ENCODE peak calls at places on chromosomes 6 and 20, in ten cellular contexts. One of them, this sample, is unnamed.

GRCh38 chr6:16130437-16130891 is 1.6 kb downstream of the MYLIP start:
- DNase-seq in NCI-H1105: peak
- DNase-seq in dermis blood vessel endothelial cell: peak
- DNase-seq in amniotic stem cell: no peak
- DNase-seq in stimulated activated CD4-positive, alpha-beta T cell treated with anti-CD3 and anti-CD28 coated beads, Interleukin-1b, Interleukin-23, amount 100 ng/mL, for 1 hour: no peak
- DNase-seq in GM12891: no peak
- DNase-seq in HT1080: no peak
- DNase-seq in endodermal cell: no peak
- DNase-seq in H9: no peak
- DNase-seq in ovary: no peak
- DNase-seq in this sample: peak

GRCh38 chr20:53857723-53858236 is 212.6 kb downstream of the BCAS1 start:
- DNase-seq in NCI-H1105: peak
- DNase-seq in dermis blood vessel endothelial cell: no peak
- DNase-seq in amniotic stem cell: no peak
- DNase-seq in stimulated activated CD4-positive, alpha-beta T cell treated with anti-CD3 and anti-CD28 coated beads, Interleukin-1b, Interleukin-23, amount 100 ng/mL, for 1 hour: no peak
- DNase-seq in GM12891: no peak
- DNase-seq in HT1080: no peak
- DNase-seq in endodermal cell: no peak
- DNase-seq in H9: peak
- DNase-seq in ovary: no peak
- DNase-seq in this sample: no peak

GRCh38 chr6:8282380-8282779 is 153.0 kb downstream of the SLC35B3 start:
- DNase-seq in NCI-H1105: no peak
- DNase-seq in dermis blood vessel endothelial cell: no peak
- DNase-seq in amniotic stem cell: no peak
- DNase-seq in stimulated activated CD4-positive, alpha-beta T cell treated with anti-CD3 and anti-CD28 coated beads, Interleukin-1b, Interleukin-23, amount 100 ng/mL, for 1 hour: no peak
- DNase-seq in GM12891: no peak
- DNase-seq in HT1080: no peak
- DNase-seq in endodermal cell: no peak
- DNase-seq in H9: no peak
- DNase-seq in ovary: no peak
- DNase-seq in this sample: no peak

GRCh38 chr6:139236105-139236504 is 55.7 kb downstream of the TXLNB start:
- DNase-seq in NCI-H1105: no peak
- DNase-seq in dermis blood vessel endothelial cell: no peak
- DNase-seq in amniotic stem cell: no peak
- DNase-seq in stimulated activated CD4-positive, alpha-beta T cell treated with anti-CD3 and anti-CD28 coated beads, Interleukin-1b, Interleukin-23, amount 100 ng/mL, for 1 hour: no peak
- DNase-seq in GM12891: no peak
- DNase-seq in HT1080: no peak
- DNase-seq in endodermal cell: no peak
- DNase-seq in H9: no peak
- DNase-seq in ovary: no peak
- DNase-seq in this sample: no peak

GRCh38 chr6:13615802-13616140 is 636 bp downstream of the NOL7 start:
- DNase-seq in NCI-H1105: peak
- DNase-seq in dermis blood vessel endothelial cell: peak
- DNase-seq in amniotic stem cell: no peak
- DNase-seq in stimulated activated CD4-positive, alpha-beta T cell treated with anti-CD3 and anti-CD28 coated beads, Interleukin-1b, Interleukin-23, amount 100 ng/mL, for 1 hour: no peak
- DNase-seq in GM12891: no peak
- DNase-seq in HT1080: peak
- DNase-seq in endodermal cell: peak
- DNase-seq in H9: no peak
- DNase-seq in ovary: peak
- DNase-seq in this sample: peak

GRCh38 chr6:149963212-149963461 is 606 bp upstream of the ULBP1 start:
- DNase-seq in NCI-H1105: peak
- DNase-seq in dermis blood vessel endothelial cell: peak
- DNase-seq in amniotic stem cell: no peak
- DNase-seq in stimulated activated CD4-positive, alpha-beta T cell treated with anti-CD3 and anti-CD28 coated beads, Interleukin-1b, Interleukin-23, amount 100 ng/mL, for 1 hour: no peak
- DNase-seq in GM12891: no peak
- DNase-seq in HT1080: no peak
- DNase-seq in endodermal cell: peak
- DNase-seq in H9: peak
- DNase-seq in ovary: no peak
- DNase-seq in this sample: no peak

GRCh38 chr6:87968435-87969278 is 79.0 kb upstream of the SPACA1 start:
- DNase-seq in NCI-H1105: peak
- DNase-seq in dermis blood vessel endothelial cell: peak
- DNase-seq in amniotic stem cell: no peak
- DNase-seq in stimulated activated CD4-positive, alpha-beta T cell treated with anti-CD3 and anti-CD28 coated beads, Interleukin-1b, Interleukin-23, amount 100 ng/mL, for 1 hour: no peak
- DNase-seq in GM12891: no peak
- DNase-seq in HT1080: no peak
- DNase-seq in endodermal cell: peak
- DNase-seq in H9: peak
- DNase-seq in ovary: no peak
- DNase-seq in this sample: peak

GRCh38 chr6:85650606-85651005 is 7.9 kb upstream of the SYNCRIP start:
- DNase-seq in NCI-H1105: no peak
- DNase-seq in dermis blood vessel endothelial cell: no peak
- DNase-seq in amniotic stem cell: no peak
- DNase-seq in stimulated activated CD4-positive, alpha-beta T cell treated with anti-CD3 and anti-CD28 coated beads, Interleukin-1b, Interleukin-23, amount 100 ng/mL, for 1 hour: no peak
- DNase-seq in GM12891: no peak
- DNase-seq in HT1080: no peak
- DNase-seq in endodermal cell: no peak
- DNase-seq in H9: no peak
- DNase-seq in ovary: no peak
- DNase-seq in this sample: no peak

GRCh38 chr6:10837009-10837691 is 1.2 kb downstream of the MAK start:
- DNase-seq in NCI-H1105: no peak
- DNase-seq in dermis blood vessel endothelial cell: peak
- DNase-seq in amniotic stem cell: no peak
- DNase-seq in stimulated activated CD4-positive, alpha-beta T cell treated with anti-CD3 and anti-CD28 coated beads, Interleukin-1b, Interleukin-23, amount 100 ng/mL, for 1 hour: no peak
- DNase-seq in GM12891: no peak
- DNase-seq in HT1080: peak
- DNase-seq in endodermal cell: peak
- DNase-seq in H9: peak
- DNase-seq in ovary: peak
- DNase-seq in this sample: peak

GRCh38 chr6:1162367-1163275 is 149.3 kb upstream of the FOXQ1 start:
- DNase-seq in NCI-H1105: no peak
- DNase-seq in dermis blood vessel endothelial cell: no peak
- DNase-seq in amniotic stem cell: no peak
- DNase-seq in stimulated activated CD4-positive, alpha-beta T cell treated with anti-CD3 and anti-CD28 coated beads, Interleukin-1b, Interleukin-23, amount 100 ng/mL, for 1 hour: no peak
- DNase-seq in GM12891: no peak
- DNase-seq in HT1080: peak
- DNase-seq in endodermal cell: no peak
- DNase-seq in H9: no peak
- DNase-seq in ovary: no peak
- DNase-seq in this sample: no peak

GRCh38 chr20:59139998-59140397 is 23.6 kb upstream of the ZNF831 start:
- DNase-seq in NCI-H1105: no peak
- DNase-seq in dermis blood vessel endothelial cell: no peak
- DNase-seq in amniotic stem cell: no peak
- DNase-seq in stimulated activated CD4-positive, alpha-beta T cell treated with anti-CD3 and anti-CD28 coated beads, Interleukin-1b, Interleukin-23, amount 100 ng/mL, for 1 hour: no peak
- DNase-seq in GM12891: no peak
- DNase-seq in HT1080: no peak
- DNase-seq in endodermal cell: no peak
- DNase-seq in H9: no peak
- DNase-seq in ovary: no peak
- DNase-seq in this sample: no peak

This sample was measured in nephron progenitor cell.